ENCODE peak calls at places on chromosome 3, in six cellular contexts. K is H9, N is trophoblast cell, A is IMR-90, H is neuronal stem cell, D is mesenchymal stem cell. Y is an unnamed sample.

GRCh38 chr3:112333002-112333385 is at the start of gene CD200:
- DNase-seq in K (peak; percentile 67), N (peak; percentile 42), A (peak; percentile 16), H (peak; percentile 56), D (peak; percentile 32), Y (peak; percentile 89)

GRCh38 chr3:42473083-42473932 is 29.1 kb upstream of the VIPR1 start:
- DNase-seq in K (no peak), N (peak; percentile 30), A (peak; percentile 16), H (no peak), D (peak; percentile 87), Y (no peak)

GRCh38 chr3:55491296-55491816 is 4.2 kb upstream of the WNT5A start:
- DNase-seq in K (no peak), N (no peak), A (peak; percentile 92), H (no peak), D (peak; percentile 74), Y (no peak)

GRCh38 chr3:187261541-187261969 is 30.0 kb downstream of the MASP1 start:
- DNase-seq in K (no peak), N (peak; percentile 12), A (peak; percentile 94), H (no peak), D (peak; percentile 45), Y (no peak)

GRCh38 chr3:194686816-194687637 is 1.3 kb downstream of the FAM43A start:
- DNase-seq in K (peak; percentile 71), N (no peak), A (peak; percentile 58), H (peak; percentile 70), D (peak; percentile 71), Y (peak; percentile 84)

GRCh38 chr3:138609898-138610266 is 1.3 kb downstream of the FAIM start:
- DNase-seq in K (no peak), N (no peak), A (no peak), H (no peak), D (no peak), Y (no peak)

GRCh38 chr3:14132120-14132519 is 7.3 kb downstream of the TMEM43 start:
- DNase-seq in K (no peak), N (no peak), A (no peak), H (no peak), D (no peak), Y (no peak)

GRCh38 chr3:82633319-82633718 is 871.9 kb upstream of the GBE1 start:
- DNase-seq in K (no peak), N (no peak), A (no peak), H (peak; percentile 15), D (no peak), Y (peak; percentile 18)

GRCh38 chr3:177438596-177439220 is 241.4 kb upstream of the TBL1XR1 start:
- DNase-seq in K (no peak), N (no peak), A (no peak), H (no peak), D (no peak), Y (no peak)

GRCh38 chr3:57079221-57079831 is 18.9 kb downstream of the SPATA12 start:
- DNase-seq in K (peak; percentile 80), N (peak; percentile 33), A (no peak), H (peak; percentile 56), D (peak; percentile 38), Y (peak; percentile 81)

GRCh38 chr3:133419151-133419550 is 19.3 kb downstream of the BFSP2 start:
- DNase-seq in K (no peak), N (no peak), A (no peak), H (no peak), D (no peak), Y (no peak)

GRCh38 chr3:194440756-194441155 is 41.7 kb upstream of the GP5 start:
- DNase-seq in K (no peak), N (no peak), A (no peak), H (no peak), D (no peak), Y (no peak)

GRCh38 chr3:171566803-171567422 is 106.7 kb upstream of the TNIK start:
- DNase-seq in K (no peak), N (no peak), A (peak; percentile 46), H (peak; percentile 46), D (peak; percentile 50), Y (peak; percentile 57)

GRCh38 chr3:42036483-42036823 is 54.7 kb upstream of the TRAK1 start:
- DNase-seq in K (no peak), N (peak; percentile 75), A (peak; percentile 97), H (no peak), D (peak; percentile 98), Y (peak; percentile 91)

GRCh38 chr3:115071611-115072010 is 75.5 kb downstream of the ZBTB20 start:
- DNase-seq in K (no peak), N (peak; percentile 6), A (peak; percentile 60), H (no peak), D (peak; percentile 34), Y (no peak)

GRCh38 chr3:122892561-122892960 is 97.7 kb downstream of the SLC49A4 start:
- DNase-seq in K (no peak), N (no peak), A (no peak), H (no peak), D (no peak), Y (no peak)

GRCh38 chr3:112464264-112464663 is 35.0 kb downstream of the BTLA start:
- DNase-seq in K (no peak), N (no peak), A (no peak), H (no peak), D (peak; percentile 21), Y (no peak)

GRCh38 chr3:23202203-23202920 is 765 bp upstream of the UBE2E2 start:
- DNase-seq in K (no peak), N (peak; percentile 1), A (peak; percentile 5), H (no peak), D (peak; percentile 42), Y (peak; percentile 55)

GRCh38 chr3:110804856-110805255 is 266.8 kb upstream of the NECTIN3 start:
- DNase-seq in K (no peak), N (no peak), A (no peak), H (no peak), D (no peak), Y (no peak)

GRCh38 chr3:101676765-101677435 is at the start of gene ZBTB11:
- DNase-seq in K (peak; percentile 99), N (peak; percentile 100), A (peak; percentile 100), H (peak; percentile 100), D (peak; percentile 100), Y (peak; percentile 100)

GRCh38 chr3:12630292-12630691 is 33.6 kb downstream of the RAF1 start:
- DNase-seq in K (no peak), N (peak; percentile 10), A (no peak), H (no peak), D (no peak), Y (peak; percentile 84)

GRCh38 chr3:177358085-177358967 is 161.0 kb upstream of the TBL1XR1 start:
- DNase-seq in K (peak; percentile 75), N (peak; percentile 87), A (peak; percentile 56), H (no peak), D (peak; percentile 81), Y (peak; percentile 97)

GRCh38 chr3:112086018-112086854 is at the start of gene C3orf52:
- DNase-seq in K (peak; percentile 95), N (peak; percentile 87), A (peak; percentile 76), H (peak; percentile 74), D (peak; percentile 79), Y (peak; percentile 96)

DNA sequence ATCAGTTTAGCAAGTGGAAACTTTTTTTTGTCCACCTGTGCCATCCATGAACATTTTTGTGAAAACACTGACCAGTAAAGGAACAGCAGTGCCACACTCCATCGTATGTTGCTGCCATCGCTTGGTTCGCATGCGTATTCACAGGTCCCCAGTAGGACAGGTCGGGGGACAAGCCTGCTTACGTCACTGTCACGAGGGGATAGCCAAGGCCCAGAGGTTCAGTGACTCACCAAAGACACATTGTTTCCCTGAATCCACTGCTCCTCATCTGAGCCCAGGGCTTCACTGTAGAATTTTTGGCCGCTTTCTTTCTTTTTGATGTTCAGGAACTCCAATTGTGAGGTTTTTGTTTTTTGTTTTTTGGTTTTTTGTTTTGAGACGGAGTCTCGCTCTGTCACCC is 5.9 kb downstream of the ADPRH start:
- DNase-seq in K (no peak), N (no peak), A (no peak), H (no peak), D (no peak), Y (no peak)
- H3K23ac ChIP-seq in K (no peak overlapping the region), N (no peak overlapping the region), A (no peak overlapping the region), H (no peak overlapping the region), D (no peak overlapping the region), Y (no peak overlapping the region)

DNA sequence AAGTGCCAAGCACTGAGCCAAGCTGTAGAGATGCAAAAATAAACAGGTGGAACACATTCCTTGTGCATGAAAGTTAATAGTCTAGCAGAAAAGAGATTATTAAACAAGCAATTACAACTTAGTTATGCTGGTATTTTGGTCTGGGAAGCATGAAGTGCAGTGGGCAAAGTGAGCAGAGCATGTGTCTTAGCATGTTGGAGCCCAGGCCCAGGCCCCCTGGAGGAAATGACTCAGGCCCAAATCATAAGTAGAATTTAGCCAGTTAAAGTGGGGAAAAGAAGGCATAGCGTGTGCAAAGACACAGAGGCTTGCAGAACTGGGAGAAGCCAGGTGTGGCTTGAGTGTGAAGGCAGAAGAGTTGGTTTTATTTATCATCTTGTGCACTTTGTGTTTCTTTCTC is 163.8 kb upstream of the ATP11B start:
- DNase-seq in K (no peak), N (no peak), A (no peak), H (no peak), D (no peak), Y (no peak)
- H3K4ac ChIP-seq in K (no peak overlapping the region), N (no peak overlapping the region), A (no peak overlapping the region), H (no peak overlapping the region), D (no peak overlapping the region), Y (no peak overlapping the region)

DNA sequence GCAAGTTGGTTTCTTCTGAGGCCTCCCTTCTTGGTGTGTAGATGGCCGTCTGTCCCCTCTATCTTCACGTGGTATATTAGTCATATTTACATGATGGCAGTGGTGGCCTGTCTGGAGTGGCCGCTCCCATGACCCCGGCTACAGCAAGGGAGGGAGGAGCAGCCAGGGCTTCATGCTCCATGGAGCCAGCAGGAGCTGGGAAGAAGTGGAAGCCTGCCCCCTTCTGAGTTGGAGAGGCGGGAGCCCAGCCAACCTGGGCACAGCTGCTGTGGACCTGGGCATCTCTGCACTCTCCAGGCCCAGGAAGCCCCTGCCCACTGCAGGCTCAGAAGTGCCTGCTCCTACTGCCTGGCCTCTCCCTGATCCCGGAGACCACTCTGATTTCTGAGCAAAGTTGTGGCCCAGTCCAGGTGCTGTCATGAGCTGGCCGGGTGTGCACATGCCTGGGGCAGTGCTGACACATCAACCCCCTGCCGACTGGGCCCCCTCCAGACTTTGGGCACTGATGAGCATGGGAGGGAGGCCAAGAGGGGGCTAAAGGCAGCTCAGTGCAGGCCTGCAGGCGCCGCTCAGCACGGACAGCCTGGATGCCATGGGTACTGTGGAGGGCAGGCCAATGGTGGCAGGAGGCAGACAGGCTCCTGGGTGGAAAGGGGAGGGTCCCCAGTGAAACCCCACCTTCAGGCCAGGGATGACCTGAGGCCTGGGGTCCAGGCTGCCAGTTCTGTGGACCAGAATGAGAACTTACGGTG is 84.8 kb downstream of the SERPINI1 start:
- DNase-seq in K (peak; percentile 36), N (no peak), A (no peak), H (no peak), D (no peak), Y (no peak)
- H3K23ac ChIP-seq in K (no peak overlapping the region), N (no peak overlapping the region), A (no peak overlapping the region), H (no peak overlapping the region), D (no peak overlapping the region), Y (no peak overlapping the region)

DNA sequence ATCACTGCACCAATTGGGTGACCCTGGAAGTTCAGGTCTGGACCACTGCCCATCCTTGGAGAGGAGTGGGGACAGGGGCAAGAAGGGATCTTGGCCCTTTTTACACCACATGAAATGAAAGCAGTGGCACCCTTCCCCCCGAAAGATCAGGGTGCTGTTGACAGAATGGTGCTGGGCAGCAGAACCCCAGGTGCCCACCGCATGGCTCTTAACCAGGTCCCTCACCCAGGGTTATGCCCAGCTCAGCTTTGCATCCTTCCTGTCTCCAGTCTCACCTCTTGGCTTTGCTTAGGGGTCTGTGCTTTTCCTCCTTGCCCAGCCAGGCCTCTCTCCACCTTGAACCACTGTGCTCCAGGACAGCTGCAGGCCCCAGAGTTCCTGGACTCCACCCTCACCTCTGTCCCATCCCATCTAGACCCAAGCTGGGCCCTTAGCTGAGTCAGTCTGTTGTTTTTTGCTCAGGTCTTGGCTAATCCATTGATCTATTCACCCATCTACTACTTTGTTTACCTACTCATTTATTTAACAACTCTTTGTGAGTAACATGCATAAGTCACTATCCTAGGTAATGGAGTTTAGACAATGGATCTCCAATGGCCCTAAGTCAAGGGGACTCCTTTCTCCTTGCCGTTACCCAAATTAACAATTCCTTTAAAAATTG is 77.1 kb upstream of the PRR23E start:
- DNase-seq in K (no peak), N (no peak), A (no peak), H (no peak), D (no peak), Y (no peak)
- H3K4ac ChIP-seq in K (no peak overlapping the region), N (no peak overlapping the region), A (no peak overlapping the region), H (no peak overlapping the region), D (no peak overlapping the region), Y (no peak overlapping the region)